ENCODE peak calls at places on chromosomes 12 and 14, in seven cellular contexts. X is Karpas-422, M is mammary epithelial cell, R is IMR-90, D is neural progenitor cell, E is astrocyte, P is GM12878. N is an unnamed sample.

GRCh38 chr12:99436584-99436983 is 211.0 kb upstream of the GARIN6 start:
- DNase-seq in X (no peak), M (no peak), R (no peak), D (no peak), E (no peak), P (peak), N (no peak)

GRCh38 chr14:70416322-70416716 is 571 bp downstream of the SYNJ2BP start:
- DNase-seq in X (no peak), M (no peak), R (peak), D (no peak), E (peak), P (no peak), N (no peak)

GRCh38 chr12:128190614-128191013 is 76.4 kb upstream of the TMEM132C start:
- DNase-seq in X (peak), M (no peak), R (no peak), D (peak), E (no peak), P (no peak), N (peak)

GRCh38 chr12:89259831-89260230 is 92.5 kb downstream of the DUSP6 start:
- DNase-seq in X (no peak), M (no peak), R (peak), D (no peak), E (peak), P (no peak), N (no peak)

GRCh38 chr14:101352567-101352966 is 208.7 kb upstream of the DIO3 start:
- DNase-seq in X (no peak), M (no peak), R (no peak), D (no peak), E (no peak), P (no peak), N (no peak)

GRCh38 chr14:53128303-53128702 is 24.8 kb downstream of the DDHD1 start:
- DNase-seq in X (peak), M (no peak), R (no peak), D (no peak), E (no peak), P (no peak), N (no peak)

GRCh38 chr12:46386877-46387629 is 14.5 kb upstream of the SLC38A2 start:
- DNase-seq in X (peak), M (no peak), R (peak), D (peak), E (peak), P (no peak), N (no peak)

GRCh38 chr14:55975281-55975905 is 142.8 kb upstream of the PELI2 start:
- DNase-seq in X (no peak), M (no peak), R (no peak), D (no peak), E (no peak), P (no peak), N (no peak)

GRCh38 chr14:78164226-78164853 is 5.8 kb upstream of the NRXN3 start:
- DNase-seq in X (peak), M (no peak), R (no peak), D (peak), E (no peak), P (no peak), N (peak)

GRCh38 chr12:126342866-126343265 is 1277.6 kb downstream of the AACS start:
- DNase-seq in X (no peak), M (no peak), R (no peak), D (no peak), E (no peak), P (no peak), N (no peak)

GRCh38 chr14:34628681-34629135 is 1.2 kb downstream of the SNX6 start:
- DNase-seq in X (peak), M (no peak), R (peak), D (peak), E (no peak), P (no peak), N (peak)

GRCh38 chr14:92945959-92946846 is 23.3 kb downstream of the CHGA start:
- DNase-seq in X (no peak), M (peak), R (peak), D (no peak), E (peak), P (no peak), N (no peak)

GRCh38 chr14:103868242-103868897 is 21.0 kb upstream of the PPP1R13B start:
- DNase-seq in X (no peak), M (peak), R (no peak), D (no peak), E (no peak), P (no peak), N (no peak)

GRCh38 chr12:47905313-47905730 is 528 bp upstream of the VDR start:
- DNase-seq in X (no peak), M (peak), R (no peak), D (no peak), E (no peak), P (no peak), N (peak)

GRCh38 chr14:54046250-54046649 is 89.6 kb upstream of the BMP4 start:
- DNase-seq in X (no peak), M (no peak), R (no peak), D (no peak), E (no peak), P (no peak), N (no peak)

GRCh38 chr12:41293011-41293410 is 104.9 kb downstream of the PDZRN4 start:
- DNase-seq in X (no peak), M (peak), R (no peak), D (no peak), E (no peak), P (no peak), N (peak)

GRCh38 chr12:53805067-53805466 is 53.3 kb upstream of the CISTR start:
- DNase-seq in X (no peak), M (peak), R (peak), D (no peak), E (no peak), P (no peak), N (no peak)

GRCh38 chr12:124774054-124774461 is 89.6 kb downstream of the SCARB1 start:
- DNase-seq in X (no peak), M (no peak), R (no peak), D (no peak), E (no peak), P (no peak), N (no peak)

GRCh38 chr12:89988556-89988955 is 279.9 kb upstream of the ATP2B1 start:
- DNase-seq in X (no peak), M (no peak), R (no peak), D (no peak), E (no peak), P (no peak), N (no peak)

GRCh38 chr12:9325513-9325912 is 117.3 kb upstream of the PZP start:
- DNase-seq in X (no peak), M (no peak), R (no peak), D (no peak), E (no peak), P (no peak), N (no peak)

GRCh38 chr14:73393375-73393774 is 65.0 kb downstream of the NUMB start:
- DNase-seq in X (no peak), M (no peak), R (no peak), D (no peak), E (no peak), P (no peak), N (no peak)

GRCh38 chr12:53328043-53328435 is 6.6 kb upstream of the AAAS start:
- DNase-seq in X (peak), M (no peak), R (no peak), D (peak), E (no peak), P (no peak), N (no peak)

GRCh38 chr12:121820056-121820455 is 16.2 kb downstream of the SETD1B start:
- DNase-seq in X (no peak), M (no peak), R (no peak), D (no peak), E (no peak), P (no peak), N (no peak)

GRCh38 chr14:36619853-36620252 is 37.4 kb upstream of the NKX2-8 start:
- DNase-seq in X (no peak), M (peak), R (no peak), D (no peak), E (no peak), P (no peak), N (no peak)

GRCh38 chr12:104569348-104570173 is 112.8 kb downstream of the CHST11 start:
- DNase-seq in X (peak), M (no peak), R (no peak), D (no peak), E (no peak), P (peak), N (no peak)

GRCh38 chr14:83741269-83741668 is 1788.7 kb upstream of the FLRT2 start:
- DNase-seq in X (no peak), M (no peak), R (no peak), D (no peak), E (no peak), P (no peak), N (no peak)

GRCh38 chr12:52965337-52965731 is 16.4 kb downstream of the KRT18 start:
- DNase-seq in X (no peak), M (no peak), R (no peak), D (peak), E (no peak), P (no peak), N (peak)

GRCh38 chr14:71764701-71765347 is 167.4 kb upstream of the RGS6 start:
- DNase-seq in X (no peak), M (no peak), R (peak), D (peak), E (no peak), P (no peak), N (no peak)

GRCh38 chr12:51630256-51630880 is 39.3 kb downstream of the SCN8A start:
- DNase-seq in X (no peak), M (no peak), R (no peak), D (no peak), E (no peak), P (no peak), N (no peak)

GRCh38 chr12:51635371-51635770 is 44.3 kb downstream of the SCN8A start:
- DNase-seq in X (no peak), M (peak), R (peak), D (no peak), E (peak), P (no peak), N (no peak)

GRCh38 chr12:51632598-51632997 is 41.6 kb downstream of the SCN8A start:
- DNase-seq in X (no peak), M (no peak), R (no peak), D (no peak), E (no peak), P (no peak), N (no peak)

GRCh38 chr12:51631591-51631990 is 40.6 kb downstream of the SCN8A start:
- DNase-seq in X (no peak), M (peak), R (peak), D (no peak), E (peak), P (no peak), N (peak)

GRCh38 chr12:51631021-51631420 is 40.0 kb downstream of the SCN8A start:
- DNase-seq in X (no peak), M (no peak), R (no peak), D (no peak), E (no peak), P (no peak), N (no peak)
- H2AFZ ChIP-seq in X (no peak), M (no peak), R (no peak), D (no peak), E (no peak), P (no peak), N (no peak)

DNA sequence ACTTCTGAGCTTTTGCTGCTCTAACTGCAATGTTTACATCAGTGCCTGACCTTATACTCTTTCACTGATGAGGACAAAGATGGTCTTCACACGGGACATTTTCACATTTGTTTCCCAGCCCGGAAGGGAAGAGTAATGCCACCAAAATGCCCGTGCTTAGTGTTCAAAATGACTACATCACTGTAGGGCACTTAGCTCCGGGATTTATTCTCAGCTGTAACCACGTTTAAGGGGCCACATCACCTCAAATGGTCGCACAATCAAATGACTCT is 2.9 kb downstream of the GSG1 start:
- DNase-seq in X (no peak), M (no peak), R (no peak), D (no peak), E (no peak), P (no peak), N (no peak)
- H2AFZ ChIP-seq in X (peak), M (peak), R (peak), D (peak), E (peak), P (peak), N (no peak)

DNA sequence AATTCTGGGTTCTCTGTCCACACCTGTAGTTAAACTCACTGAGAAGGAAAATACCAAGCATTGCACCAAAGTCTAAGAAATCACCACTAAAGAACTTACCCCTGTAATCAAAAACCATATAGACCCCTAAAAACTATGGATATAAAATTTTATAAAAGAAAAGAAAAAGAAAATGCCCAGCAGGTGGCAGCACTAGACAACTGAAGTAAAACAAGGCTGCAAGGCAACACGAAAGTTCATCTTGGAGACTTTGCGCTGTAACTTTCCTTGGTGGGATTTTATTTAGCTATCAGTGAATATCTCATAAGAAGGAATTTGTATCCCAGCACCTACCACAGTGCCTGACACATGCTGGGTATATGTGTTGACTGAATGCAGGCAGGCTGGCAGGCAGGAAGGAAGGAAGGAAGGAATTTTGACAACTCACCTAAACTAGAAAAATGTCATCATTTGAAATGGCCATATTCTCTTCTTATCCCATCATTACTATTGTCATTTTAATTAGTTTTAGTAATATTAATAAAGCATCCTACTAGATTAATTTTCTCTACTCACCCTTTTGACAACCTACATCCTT is 68.2 kb upstream of the ETV6 start:
- DNase-seq in X (peak), M (peak), R (peak), D (peak), E (peak), P (no peak), N (peak)
- H2AFZ ChIP-seq in X (no peak), M (no peak), R (no peak), D (no peak), E (no peak), P (peak), N (no peak)

GRCh38 chr12:51172515-51173431 is at the start of gene TFCP2:
- DNase-seq in X (peak), M (peak), R (peak), D (peak), E (peak), P (peak), N (peak)
- H2AFZ ChIP-seq in X (peak), M (peak), R (peak), D (peak), E (peak), P (peak), N (peak)

N was measured in hepatocyte.